ENCODE peak calls at places on chromosomes 7 and 10, in seven cellular contexts. J is mesothelial cell of epicardium, A is progenitor cell of endocrine pancreas, X is fibroblast of pulmonary artery, K is tibial artery, I is GM20000, C is suprapubic skin. S is an unnamed sample.

GRCh38 chr7:113217314-113217713 is 99.0 kb upstream of the SMIM30 start:
- DNase-seq in J (no peak), A (no peak), X (peak), K (no peak), I (no peak), C (no peak), S (no peak)

GRCh38 chr7:19009241-19009935 is 108.0 kb downstream of the TWIST1 start:
- DNase-seq in J (no peak), A (no peak), X (peak), K (no peak), I (no peak), C (no peak), S (no peak)

GRCh38 chr7:147999962-148000361 is 590.6 kb upstream of the C7orf33 start:
- DNase-seq in J (no peak), A (no peak), X (no peak), K (no peak), I (no peak), C (no peak), S (no peak)

GRCh38 chr10:7301039-7301768 is 109.6 kb downstream of the SFMBT2 start:
- DNase-seq in J (no peak), A (no peak), X (peak), K (no peak), I (no peak), C (no peak), S (no peak)

GRCh38 chr10:133411523-133412380 is 12.7 kb downstream of the SPRN start:
- DNase-seq in J (no peak), A (no peak), X (no peak), K (no peak), I (no peak), C (no peak), S (no peak)

GRCh38 chr10:8044331-8044907 is 10.1 kb upstream of the GATA3 start:
- DNase-seq in J (no peak), A (no peak), X (no peak), K (no peak), I (peak), C (no peak), S (no peak)

GRCh38 chr10:75788394-75789205 is 357.2 kb downstream of the LRMDA start:
- DNase-seq in J (no peak), A (no peak), X (peak), K (no peak), I (no peak), C (no peak), S (no peak)

GRCh38 chr7:67462781-67463191 is 466.2 kb downstream of the TYW1 start:
- DNase-seq in J (peak), A (no peak), X (no peak), K (no peak), I (no peak), C (no peak), S (no peak)

GRCh38 chr10:17512341-17513001 is 58.1 kb upstream of the ST8SIA6 start:
- DNase-seq in J (peak), A (no peak), X (peak), K (no peak), I (no peak), C (no peak), S (no peak)

GRCh38 chr7:83677180-83677866 is 28.4 kb upstream of the SEMA3E start:
- DNase-seq in J (no peak), A (no peak), X (peak), K (no peak), I (no peak), C (no peak), S (no peak)

GRCh38 chr10:86375204-86375603 is 8.6 kb upstream of the GRID1 start:
- DNase-seq in J (peak), A (no peak), X (no peak), K (peak), I (no peak), C (no peak), S (no peak)

GRCh38 chr7:49324707-49325106 is 400.4 kb downstream of the CDC14C start:
- DNase-seq in J (no peak), A (no peak), X (peak), K (no peak), I (no peak), C (no peak), S (no peak)

GRCh38 chr7:137297551-137298463 is 45.7 kb downstream of the PTN start:
- DNase-seq in J (no peak), A (no peak), X (no peak), K (no peak), I (no peak), C (no peak), S (no peak)

GRCh38 chr10:116615199-116615776 is 5.5 kb upstream of the PNLIPRP2 start:
- DNase-seq in J (no peak), A (no peak), X (no peak), K (no peak), I (no peak), C (no peak), S (no peak)

GRCh38 chr7:191105-192034 is 1.0 kb upstream of the FAM20C start:
- DNase-seq in J (no peak), A (no peak), X (peak), K (peak), I (no peak), C (no peak), S (no peak)

GRCh38 chr10:114404171-114405010 is at the start of gene AFAP1L2:
- DNase-seq in J (no peak), A (peak), X (no peak), K (no peak), I (peak), C (no peak), S (no peak)

GRCh38 chr10:5619366-5620211 is 46.8 kb downstream of the ASB13 start:
- DNase-seq in J (no peak), A (no peak), X (no peak), K (peak), I (no peak), C (no peak), S (peak)

GRCh38 chr10:104076743-104077160 is 8.9 kb downstream of the COL17A1 start:
- DNase-seq in J (no peak), A (no peak), X (peak), K (no peak), I (no peak), C (no peak), S (no peak)

GRCh38 chr7:22587322-22587721 is 87.3 kb upstream of the STEAP1B start:
- DNase-seq in J (no peak), A (no peak), X (peak), K (no peak), I (no peak), C (no peak), S (no peak)

GRCh38 chr10:63260860-63261251 is 127.7 kb downstream of the NRBF2 start:
- DNase-seq in J (no peak), A (no peak), X (no peak), K (no peak), I (no peak), C (no peak), S (no peak)

GRCh38 chr7:4725014-4725951 is 43.2 kb downstream of the FOXK1 start:
- DNase-seq in J (peak), A (no peak), X (peak), K (peak), I (peak), C (peak), S (no peak)

GRCh38 chr7:39085590-39086049 is 107.9 kb downstream of the POU6F2 start:
- DNase-seq in J (no peak), A (no peak), X (no peak), K (no peak), I (no peak), C (no peak), S (no peak)

GRCh38 chr7:47809387-47809786 is 138.9 kb downstream of the PKD1L1 start:
- DNase-seq in J (peak), A (no peak), X (no peak), K (no peak), I (no peak), C (no peak), S (no peak)

GRCh38 chr7:55963584-55964168 is 709 bp upstream of the NIPSNAP2 start:
- DNase-seq in J (no peak), A (no peak), X (no peak), K (no peak), I (no peak), C (no peak), S (no peak)

GRCh38 chr10:100346765-100347567 is at the start of gene SCD:
- DNase-seq in J (peak), A (peak), X (peak), K (peak), I (peak), C (peak), S (no peak)

GRCh38 chr10:102065561-102066420 is 642 bp downstream of the HPS6 start:
- DNase-seq in J (peak), A (peak), X (peak), K (peak), I (no peak), C (peak), S (no peak)

GRCh38 chr7:9106747-9107146 is 673.3 kb downstream of the NXPH1 start:
- DNase-seq in J (no peak), A (no peak), X (no peak), K (no peak), I (no peak), C (no peak), S (no peak)

GRCh38 chr7:134693256-134693655 is 46.6 kb downstream of the BPGM start:
- DNase-seq in J (no peak), A (no peak), X (peak), K (peak), I (no peak), C (no peak), S (no peak)

GRCh38 chr10:11425288-11425595 is 186.2 kb downstream of the USP6NL start:
- DNase-seq in J (no peak), A (no peak), X (no peak), K (no peak), I (no peak), C (no peak), S (no peak)

GRCh38 chr10:103725242-103725641 is 130.1 kb downstream of the SH3PXD2A start:
- DNase-seq in J (no peak), A (no peak), X (no peak), K (no peak), I (no peak), C (no peak), S (no peak)

GRCh38 chr7:20198295-20198694 is 18.9 kb downstream of the MACC1 start:
- DNase-seq in J (no peak), A (no peak), X (no peak), K (no peak), I (no peak), C (no peak), S (no peak)

GRCh38 chr7:50152486-50152885 is 59.4 kb upstream of the ZPBP start:
- DNase-seq in J (no peak), A (no peak), X (no peak), K (no peak), I (no peak), C (no peak), S (no peak)

GRCh38 chr7:128988372-128988771 is 50.6 kb downstream of the IRF5 start:
- DNase-seq in J (no peak), A (no peak), X (no peak), K (no peak), I (no peak), C (no peak), S (no peak)

GRCh38 chr7:1883031-1883761 is 213.1 kb downstream of the ELFN1 start:
- DNase-seq in J (no peak), A (no peak), X (peak), K (no peak), I (no peak), C (no peak), S (peak)

GRCh38 chr10:76111986-76112825 is 680.8 kb downstream of the LRMDA start:
- DNase-seq in J (peak), A (no peak), X (no peak), K (no peak), I (no peak), C (no peak), S (no peak)

GRCh38 chr7:151125459-151125834 is 39.2 kb downstream of the AGAP3 start:
- DNase-seq in J (peak), A (peak), X (no peak), K (no peak), I (no peak), C (no peak), S (no peak)

GRCh38 chr10:66234872-66235271 is 691.0 kb upstream of the LRRTM3 start:
- DNase-seq in J (no peak), A (no peak), X (no peak), K (no peak), I (no peak), C (no peak), S (no peak)

DNA sequence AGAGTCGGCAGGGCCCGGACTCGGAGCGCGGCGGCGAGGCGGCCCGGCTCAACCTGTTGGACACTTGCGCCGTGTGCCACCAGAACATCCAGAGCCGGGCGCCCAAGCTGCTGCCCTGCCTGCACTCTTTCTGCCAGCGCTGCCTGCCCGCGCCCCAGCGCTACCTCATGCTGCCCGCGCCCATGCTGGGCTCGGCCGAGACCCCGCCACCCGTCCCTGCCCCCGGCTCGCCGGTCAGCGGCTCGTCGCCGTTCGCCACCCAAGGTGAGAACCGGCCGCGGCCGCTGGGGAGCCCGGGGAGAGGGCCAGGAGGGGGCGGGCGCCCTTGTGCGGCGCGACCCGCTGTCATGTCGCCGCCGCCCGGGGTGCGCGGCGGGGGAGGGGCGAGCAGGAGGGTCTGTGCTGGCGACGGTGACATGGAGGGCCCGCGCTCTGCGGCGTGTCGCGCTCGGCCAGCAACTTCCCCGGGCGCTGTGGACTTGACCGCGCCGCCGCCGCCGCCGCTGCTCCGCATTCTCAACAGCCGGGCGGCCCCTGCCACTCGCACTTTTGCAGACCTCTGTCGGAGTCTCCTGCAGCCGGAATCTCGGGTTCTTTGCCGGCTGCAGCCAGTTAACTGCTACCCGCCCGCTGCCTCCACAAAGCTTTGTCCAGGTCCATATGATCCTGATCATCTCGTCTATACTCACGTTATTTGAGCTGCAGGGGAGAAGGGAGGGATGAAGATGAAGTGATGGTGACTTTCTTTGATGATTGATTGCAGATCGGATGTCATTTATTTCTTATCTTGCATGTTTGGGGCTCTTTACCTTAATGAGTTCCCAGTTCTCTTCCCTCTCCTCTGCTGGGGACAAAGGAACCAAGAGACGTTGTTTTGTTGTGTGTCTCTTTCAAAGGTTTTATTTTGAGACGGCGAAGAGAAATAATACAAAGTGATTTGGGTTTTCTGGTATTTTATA is 869 bp downstream of the TRIM24 start:
- DNase-seq in J (peak), A (peak), X (peak), K (peak), I (peak), C (peak), S (no peak)
- TF ChIP-seq CTCF in J (no peak), A (peak), X (no peak), K (peak), I (peak), C (no peak), S (peak)

DNA sequence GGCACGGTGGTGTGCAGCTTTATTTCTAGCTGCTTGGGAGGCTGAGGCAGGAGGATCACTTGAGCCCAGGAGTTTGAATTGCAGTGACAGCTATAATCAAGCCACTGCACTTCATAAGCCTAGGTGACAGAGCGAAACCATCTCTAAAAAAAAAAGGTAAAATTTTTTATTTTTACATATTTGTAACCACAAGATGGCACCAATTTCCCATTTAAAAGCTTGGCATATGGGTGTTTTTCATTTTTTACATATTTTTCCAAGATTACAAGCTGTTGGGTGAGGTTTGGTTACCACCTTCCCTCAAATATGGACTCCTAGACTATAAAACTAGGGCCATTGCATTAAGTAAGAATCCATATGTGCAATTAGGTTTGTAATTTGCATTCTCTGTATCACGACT is 129.2 kb upstream of the ACBD5 start:
- DNase-seq in J (no peak), A (no peak), X (peak), K (no peak), I (no peak), C (no peak), S (no peak)
- TF ChIP-seq CTCF in J (peak), A (peak), X (peak), K (no peak), I (no peak), C (no peak), S (peak)

GRCh38 chr10:126133082-126133620 is 236.8 kb downstream of the FANK1 start:
- DNase-seq in J (no peak), A (no peak), X (no peak), K (no peak), I (no peak), C (no peak), S (no peak)

GRCh38 chr10:126133906-126134703 is 237.7 kb downstream of the FANK1 start:
- DNase-seq in J (peak), A (no peak), X (peak), K (no peak), I (no peak), C (no peak), S (no peak)

GRCh38 chr10:126135177-126135576 is 238.8 kb downstream of the FANK1 start:
- DNase-seq in J (peak), A (no peak), X (peak), K (no peak), I (no peak), C (no peak), S (no peak)

GRCh38 chr10:126137557-126138221 is 241.3 kb downstream of the FANK1 start:
- DNase-seq in J (no peak), A (no peak), X (no peak), K (no peak), I (no peak), C (no peak), S (no peak)

GRCh38 chr10:126135939-126136595 is 239.7 kb downstream of the FANK1 start:
- DNase-seq in J (peak), A (no peak), X (no peak), K (no peak), I (no peak), C (no peak), S (no peak)
- TF ChIP-seq CTCF in J (no peak), A (no peak), X (no peak), K (no peak), I (no peak), C (no peak), S (no peak)

GRCh38 chr7:153188630-153189029 is 429.1 kb downstream of the ACTR3B start:
- DNase-seq in J (no peak), A (no peak), X (no peak), K (no peak), I (no peak), C (no peak), S (no peak)

GRCh38 chr7:153188161-153188560 is 428.6 kb downstream of the ACTR3B start:
- DNase-seq in J (no peak), A (no peak), X (no peak), K (no peak), I (no peak), C (no peak), S (no peak)

GRCh38 chr7:153190986-153191385 is 431.4 kb downstream of the ACTR3B start:
- DNase-seq in J (no peak), A (no peak), X (no peak), K (no peak), I (no peak), C (no peak), S (no peak)

GRCh38 chr7:153190452-153190851 is 430.9 kb downstream of the ACTR3B start:
- DNase-seq in J (no peak), A (no peak), X (no peak), K (no peak), I (peak), C (no peak), S (no peak)

GRCh38 chr7:153193144-153193595 is 433.6 kb downstream of the ACTR3B start:
- DNase-seq in J (no peak), A (peak), X (no peak), K (no peak), I (peak), C (no peak), S (no peak)
- TF ChIP-seq CTCF in J (no peak), A (peak), X (no peak), K (no peak), I (peak), C (peak), S (peak)

GRCh38 chr10:119917777-119918176 is 25.2 kb downstream of the SEC23IP start:
- DNase-seq in J (no peak), A (no peak), X (peak), K (no peak), I (no peak), C (no peak), S (no peak)
- TF ChIP-seq CTCF in J (no peak), A (no peak), X (no peak), K (no peak), I (no peak), C (no peak), S (peak)